ENCODE peak calls at places on chromosomes 2 and 18, in ten cellular contexts. A is chondrocyte, W is endodermal cell, E is cardiac muscle cell, R is right atrium auricular region, Z is A549, N is right lobe of liver, O is OCI-LY7, T is tibial nerve, P is ovary. H is an unnamed sample.

GRCh38 chr2:37415128-37415817 is 70.8 kb downstream of the QPCT start:
- DNase-seq in A (no peak), W (peak), E (peak), R (no peak), Z (peak), N (no peak), O (no peak), T (no peak), P (no peak), H (peak)

GRCh38 chr2:33069894-33070651 is 123.3 kb downstream of the LTBP1 start:
- DNase-seq in A (no peak), W (no peak), E (no peak), R (peak), Z (peak), N (peak), O (no peak), T (peak), P (no peak), H (peak)

GRCh38 chr2:162972383-162972782 is 133.8 kb upstream of the KCNH7 start:
- DNase-seq in A (no peak), W (no peak), E (no peak), R (no peak), Z (no peak), N (no peak), O (no peak), T (no peak), P (no peak), H (no peak)

GRCh38 chr2:203631068-203631757 is 75.2 kb upstream of the CD28 start:
- DNase-seq in A (no peak), W (no peak), E (no peak), R (no peak), Z (peak), N (no peak), O (no peak), T (no peak), P (no peak), H (no peak)

GRCh38 chr2:61928816-61929471 is 23.5 kb downstream of the COMMD1 start:
- DNase-seq in A (no peak), W (no peak), E (peak), R (no peak), Z (no peak), N (no peak), O (no peak), T (no peak), P (no peak), H (peak)

GRCh38 chr2:227320305-227321094 is 4.6 kb upstream of the MFF start:
- DNase-seq in A (peak), W (no peak), E (no peak), R (no peak), Z (no peak), N (no peak), O (no peak), T (no peak), P (no peak), H (no peak)

GRCh38 chr2:104412384-104412783 is 441.5 kb upstream of the POU3F3 start:
- DNase-seq in A (no peak), W (peak), E (peak), R (no peak), Z (peak), N (no peak), O (peak), T (peak), P (no peak), H (no peak)

GRCh38 chr2:126482582-126483464 is 173.1 kb upstream of the GYPC start:
- DNase-seq in A (no peak), W (peak), E (no peak), R (peak), Z (peak), N (no peak), O (peak), T (no peak), P (no peak), H (no peak)

GRCh38 chr2:151882786-151883445 is 54.7 kb upstream of the ARL5A start:
- DNase-seq in A (no peak), W (no peak), E (no peak), R (no peak), Z (no peak), N (no peak), O (no peak), T (no peak), P (no peak), H (no peak)

GRCh38 chr2:218832520-218832919 is 917 bp upstream of the PRKAG3 start:
- DNase-seq in A (no peak), W (no peak), E (no peak), R (peak), Z (no peak), N (no peak), O (no peak), T (peak), P (no peak), H (peak)

GRCh38 chr2:65057391-65058052 is 1.3 kb downstream of the CEP68 start:
- DNase-seq in A (no peak), W (no peak), E (no peak), R (no peak), Z (no peak), N (no peak), O (peak), T (no peak), P (no peak), H (peak)

GRCh38 chr2:182667321-182667695 is 48.7 kb upstream of the DNAJC10 start:
- DNase-seq in A (no peak), W (no peak), E (no peak), R (no peak), Z (no peak), N (no peak), O (no peak), T (no peak), P (no peak), H (no peak)
- TF ChIP-seq CTCF in A (no peak), W (no peak), E (no peak), R (no peak), Z (no peak), N (no peak), O (peak), T (no peak), P (no peak), H (no peak)

DNA sequence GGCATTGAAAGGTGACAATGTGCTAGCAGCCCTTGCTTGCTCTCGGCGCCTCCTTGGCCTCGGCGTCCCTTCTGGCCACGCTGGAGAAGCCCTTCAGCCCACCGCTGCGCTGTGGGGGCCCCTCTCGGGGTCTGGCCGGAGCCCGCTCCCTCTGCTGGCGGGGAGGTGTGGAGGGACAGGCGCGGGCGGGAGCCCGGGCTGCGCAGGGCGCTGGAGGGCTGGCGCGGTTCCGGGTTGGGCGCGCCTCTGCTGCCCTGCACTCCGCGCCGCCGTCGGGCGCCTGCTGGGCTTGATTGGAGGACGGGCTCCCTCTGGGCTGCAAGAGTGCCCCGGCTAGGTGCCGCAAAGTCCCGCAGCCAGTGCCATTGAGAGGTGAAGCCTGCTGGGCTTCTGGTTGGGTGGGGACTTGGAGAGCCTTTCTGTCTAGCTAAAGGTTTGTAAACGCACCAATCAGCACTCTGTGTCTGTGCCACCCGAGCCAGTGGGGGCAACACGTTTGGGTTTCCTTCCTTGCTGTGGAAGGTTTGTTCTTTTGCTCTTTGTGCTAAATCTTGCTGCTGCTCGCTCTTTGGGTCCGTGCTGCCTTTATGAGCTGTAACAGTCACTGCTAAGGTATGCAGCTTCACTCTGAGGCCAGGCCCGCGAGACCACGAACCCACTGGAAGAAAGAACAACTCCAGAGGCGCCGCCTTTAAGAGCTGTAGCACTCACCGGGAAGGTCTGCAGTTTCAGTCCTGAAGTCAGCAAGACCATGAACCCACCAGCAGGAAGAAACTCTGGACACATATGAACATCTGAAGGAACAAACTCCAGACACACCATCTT is 14.8 kb upstream of the IMP4 start:
- DNase-seq in A (no peak), W (peak), E (peak), R (no peak), Z (no peak), N (no peak), O (no peak), T (no peak), P (no peak), H (peak)
- TF ChIP-seq CTCF in A (peak), W (peak), E (no peak), R (no peak), Z (no peak), N (no peak), O (no peak), T (no peak), P (no peak), H (no peak)

DNA sequence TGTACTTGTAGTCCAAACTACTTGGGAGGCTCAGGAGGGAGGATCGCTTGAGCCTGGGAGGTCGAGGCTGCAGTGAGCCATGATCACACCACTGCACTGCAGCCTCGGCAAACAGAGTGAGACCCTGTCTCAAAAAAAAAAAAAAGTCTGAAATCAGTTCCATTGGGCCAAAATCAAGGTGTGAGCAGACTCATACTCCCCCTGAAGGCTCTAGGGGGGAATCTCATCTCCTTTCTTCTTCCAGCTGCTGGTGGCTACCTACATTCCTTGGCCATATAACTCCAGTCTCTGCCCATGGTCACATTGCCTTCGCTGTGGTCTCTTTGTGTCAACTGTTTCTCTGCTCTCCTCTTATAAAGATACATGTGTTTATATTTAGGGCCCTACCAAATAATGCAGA is 234.0 kb downstream of the LRRTM1 start:
- DNase-seq in A (no peak), W (no peak), E (no peak), R (no peak), Z (no peak), N (no peak), O (no peak), T (no peak), P (no peak), H (no peak)
- TF ChIP-seq CTCF in A (no peak), W (peak), E (no peak), R (no peak), Z (no peak), N (no peak), O (no peak), T (no peak), P (no peak), H (no peak)

GRCh38 chr2:47662547-47662946 is 120.4 kb upstream of the MSH6 start:
- DNase-seq in A (no peak), W (no peak), E (no peak), R (no peak), Z (no peak), N (no peak), O (peak), T (no peak), P (no peak), H (no peak)

GRCh38 chr2:47661310-47661709 is 121.6 kb upstream of the MSH6 start:
- DNase-seq in A (no peak), W (no peak), E (no peak), R (no peak), Z (no peak), N (no peak), O (no peak), T (no peak), P (no peak), H (no peak)

GRCh38 chr2:47660167-47660566 is 122.8 kb upstream of the MSH6 start:
- DNase-seq in A (no peak), W (no peak), E (no peak), R (no peak), Z (no peak), N (no peak), O (no peak), T (no peak), P (no peak), H (no peak)

GRCh38 chr2:47666332-47666731 is 116.6 kb upstream of the MSH6 start:
- DNase-seq in A (no peak), W (peak), E (no peak), R (no peak), Z (no peak), N (no peak), O (no peak), T (no peak), P (no peak), H (no peak)

DNA sequence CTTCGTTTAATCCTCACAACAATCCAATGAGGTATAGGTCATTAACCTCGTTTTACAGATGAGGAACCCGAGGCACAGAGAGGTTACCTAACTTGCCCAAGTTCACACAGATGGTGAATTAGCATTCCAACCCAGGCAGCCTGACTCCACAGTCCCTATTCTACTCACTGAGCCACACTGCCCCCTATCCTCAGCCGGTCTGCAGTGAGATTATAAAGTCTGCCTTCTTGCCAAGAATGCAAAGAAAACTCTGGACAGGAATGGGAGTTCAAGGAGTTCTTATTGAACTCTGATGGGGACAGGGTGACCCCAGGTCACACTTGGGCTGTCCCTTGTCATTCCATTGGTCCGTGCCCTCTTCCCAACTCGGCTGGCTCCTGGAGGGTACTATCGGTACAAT is 118.1 kb upstream of the MSH6 start:
- DNase-seq in A (no peak), W (peak), E (no peak), R (no peak), Z (peak), N (no peak), O (peak), T (no peak), P (no peak), H (no peak)
- TF ChIP-seq CTCF in A (no peak), W (peak), E (peak), R (no peak), Z (peak), N (no peak), O (peak), T (no peak), P (no peak), H (no peak)

DNA sequence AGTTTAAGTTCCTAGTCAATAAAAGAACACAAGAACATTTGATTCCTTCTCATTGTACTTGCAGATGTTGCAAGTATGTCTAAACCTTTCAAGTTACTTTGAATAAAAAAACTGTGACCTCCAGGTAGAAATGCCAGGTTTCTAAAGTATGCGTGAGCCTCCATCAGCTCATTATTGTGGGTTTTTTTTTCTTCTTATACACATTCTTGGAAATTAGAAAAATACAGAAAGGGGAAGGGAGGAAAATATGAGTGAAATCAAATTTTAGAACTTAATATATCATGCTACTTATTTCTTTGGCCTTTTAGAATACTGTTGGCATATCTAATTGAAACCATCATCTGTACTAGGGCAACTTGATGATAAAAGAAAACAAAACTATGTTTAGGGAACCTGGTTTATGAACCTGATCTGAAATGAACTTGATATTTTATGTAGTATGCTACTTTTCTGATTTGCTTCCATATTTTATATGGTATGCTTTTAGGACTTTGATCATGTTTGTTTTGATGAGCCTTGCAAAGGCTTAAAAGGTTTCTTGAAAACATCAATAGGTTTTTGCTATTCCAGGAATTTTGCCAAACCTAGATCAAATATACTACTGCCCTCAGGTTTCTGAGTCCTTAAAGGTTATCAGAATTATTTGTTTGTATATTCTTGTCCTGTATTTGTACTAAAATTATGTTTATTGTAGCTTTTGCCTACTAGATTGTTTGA is 130.7 kb upstream of the MAP3K20 start:
- DNase-seq in A (no peak), W (no peak), E (no peak), R (no peak), Z (no peak), N (no peak), O (no peak), T (no peak), P (no peak), H (no peak)
- TF ChIP-seq CTCF in A (no peak), W (no peak), E (no peak), R (no peak), Z (no peak), N (no peak), O (no peak), T (no peak), P (no peak), H (no peak)

GRCh38 chr18:32893915-32894314 is 121.1 kb upstream of the KLHL14 start:
- DNase-seq in A (no peak), W (no peak), E (no peak), R (no peak), Z (peak), N (no peak), O (no peak), T (no peak), P (no peak), H (no peak)
- TF ChIP-seq CTCF in A (peak), W (peak), E (no peak), R (no peak), Z (no peak), N (no peak), O (peak), T (no peak), P (no peak), H (no peak)

GRCh38 chr2:194550702-194551101 is 1106.3 kb upstream of the SLC39A10 start:
- DNase-seq in A (no peak), W (no peak), E (no peak), R (no peak), Z (no peak), N (no peak), O (no peak), T (no peak), P (no peak), H (no peak)

GRCh38 chr2:194549387-194549786 is 1107.6 kb upstream of the SLC39A10 start:
- DNase-seq in A (no peak), W (no peak), E (no peak), R (no peak), Z (no peak), N (no peak), O (no peak), T (no peak), P (no peak), H (no peak)

DNA sequence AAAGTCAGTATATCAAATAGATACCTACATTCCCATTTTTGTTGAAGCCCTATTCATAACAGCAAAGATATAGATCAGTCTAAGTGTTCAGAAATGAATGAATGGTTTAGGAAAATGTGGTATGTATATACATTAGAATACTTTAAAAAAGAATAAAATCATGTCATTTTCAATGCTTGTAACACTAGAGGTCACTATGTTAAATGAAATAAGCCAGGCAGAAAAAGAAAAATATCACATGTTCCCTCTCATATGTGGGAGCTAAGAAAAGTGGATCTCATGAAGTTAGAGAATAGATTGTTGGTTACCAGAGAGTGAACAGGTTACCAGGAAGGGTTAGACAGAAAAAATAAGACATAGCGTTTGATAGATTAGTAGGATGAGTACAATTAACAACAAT is 1111.0 kb upstream of the SLC39A10 start:
- DNase-seq in A (no peak), W (no peak), E (no peak), R (no peak), Z (peak), N (no peak), O (peak), T (no peak), P (no peak), H (peak)
- TF ChIP-seq CTCF in A (peak), W (peak), E (no peak), R (no peak), Z (peak), N (peak), O (peak), T (no peak), P (no peak), H (peak)

GRCh38 chr2:108855194-108855593 is 68.6 kb downstream of the CCDC138 start:
- DNase-seq in A (no peak), W (no peak), E (no peak), R (no peak), Z (peak), N (no peak), O (peak), T (no peak), P (no peak), H (peak)

GRCh38 chr2:108852375-108852774 is 65.8 kb downstream of the CCDC138 start:
- DNase-seq in A (no peak), W (no peak), E (no peak), R (no peak), Z (no peak), N (no peak), O (no peak), T (no peak), P (no peak), H (no peak)

GRCh38 chr2:108853421-108853820 is 66.8 kb downstream of the CCDC138 start:
- DNase-seq in A (no peak), W (no peak), E (no peak), R (no peak), Z (no peak), N (no peak), O (no peak), T (no peak), P (no peak), H (peak)

GRCh38 chr2:108858894-108859293 is 72.3 kb downstream of the CCDC138 start:
- DNase-seq in A (no peak), W (no peak), E (no peak), R (no peak), Z (no peak), N (no peak), O (no peak), T (no peak), P (no peak), H (peak)

DNA sequence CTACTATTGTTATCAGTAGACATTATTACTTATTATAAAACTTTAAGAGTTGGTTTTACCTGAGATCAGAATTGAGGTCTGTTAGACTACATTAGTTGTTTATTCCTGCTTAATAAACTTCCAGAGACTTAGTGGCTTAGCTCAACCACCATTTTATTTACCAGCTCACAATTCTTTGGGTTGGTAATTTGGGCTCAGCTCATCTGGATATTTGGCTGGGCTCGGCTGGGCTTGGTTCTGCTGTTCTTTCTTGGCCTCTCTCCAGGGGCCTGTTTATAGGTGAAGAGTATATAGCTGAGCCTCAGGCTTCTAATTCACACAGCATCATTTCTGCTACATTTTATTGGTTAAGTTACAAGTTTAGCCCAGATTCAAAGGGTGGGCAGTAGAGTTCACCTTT is 67.9 kb downstream of the CCDC138 start:
- DNase-seq in A (no peak), W (no peak), E (no peak), R (no peak), Z (no peak), N (no peak), O (no peak), T (no peak), P (no peak), H (no peak)
- TF ChIP-seq CTCF in A (no peak), W (no peak), E (no peak), R (no peak), Z (no peak), N (no peak), O (no peak), T (no peak), P (no peak), H (no peak)

GRCh38 chr2:216877085-216877484 is 17.2 kb upstream of the TNP1 start:
- DNase-seq in A (no peak), W (no peak), E (no peak), R (no peak), Z (peak), N (no peak), O (no peak), T (no peak), P (no peak), H (peak)
- TF ChIP-seq CTCF in A (peak), W (peak), E (no peak), R (no peak), Z (no peak), N (no peak), O (peak), T (no peak), P (no peak), H (peak)